ENCODE peak calls at places on chromosomes 12 and 14, in ten cellular contexts. N is SW 1271, X is ELR, J is RKO, V is MV-4-11, P is T-helper 2 cell, S is NCI-H748 treated with DMSO at 0.1 percent for 48 hours, C is NCI-H1694, K is Caki2, A is T-helper 1 cell. M is an unnamed sample.

GRCh38 chr14:39266589-39266870 is 32.8 kb downstream of the MIA2 start:
- DNase-seq in N (peak; percentile 53), A (no peak), P (no peak), K (no peak), V (no peak), J (peak; percentile 73), S (peak; percentile 62), C (no peak), X (peak; percentile 73), M (no peak)

GRCh38 chr12:3417937-3418336 is 73.1 kb upstream of the PRMT8 start:
- DNase-seq in S (no peak), A (no peak), V (no peak), C (no peak), J (no peak), K (no peak), N (no peak), X (no peak), P (no peak), M (no peak)

GRCh38 chr14:65168840-65169239 is 66.5 kb upstream of the MAX start:
- DNase-seq in X (peak; percentile 55), S (no peak), V (peak; percentile 50), C (no peak), K (no peak), N (no peak), J (peak; percentile 40), A (peak; percentile 44), P (no peak), M (no peak)

GRCh38 chr14:20684662-20685456 is 499 bp downstream of the RNASE4 start:
- DNase-seq in X (peak; percentile 49), V (peak; percentile 33), A (no peak), J (peak; percentile 63), N (peak; percentile 87), S (no peak), K (no peak), P (no peak), C (no peak), M (no peak)

GRCh38 chr14:105485720-105486332 is 860 bp upstream of the CRIP1 start:
- DNase-seq in N (peak; percentile 22), V (no peak), A (peak; percentile 54), K (no peak), C (peak; percentile 34), P (peak; percentile 66), S (no peak), J (peak; percentile 32), X (peak; percentile 46), M (peak; percentile 25)

GRCh38 chr12:47813491-47814196 is 6.1 kb downstream of the HDAC7 start:
- DNase-seq in A (peak; percentile 51), P (peak; percentile 15), X (peak; percentile 68), N (peak; percentile 42), J (no peak), S (no peak), C (no peak), K (peak; percentile 14), V (peak; percentile 76), M (no peak)

GRCh38 chr14:24430143-24430681 is 458 bp downstream of the KHNYN start:
- DNase-seq in A (peak; percentile 65), V (peak; percentile 35), P (peak; percentile 42), X (peak; percentile 76), S (no peak), N (peak; percentile 74), K (peak; percentile 77), J (peak; percentile 78), C (no peak), M (no peak)

GRCh38 chr14:22432348-22432976 is 156.6 kb downstream of the DAD1 start:
- DNase-seq in C (no peak), J (peak; percentile 27), K (peak; percentile 96), S (no peak), N (peak; percentile 86), X (peak; percentile 82), V (peak; percentile 77), P (no peak), A (no peak), M (peak; percentile 98)

GRCh38 chr14:79318371-79318770 is 892.9 kb downstream of the DIO2 start:
- DNase-seq in S (no peak), J (peak; percentile 9), V (no peak), N (no peak), A (no peak), K (no peak), X (no peak), P (no peak), C (no peak), M (no peak)

GRCh38 chr14:69716483-69717187 is 50.3 kb upstream of the SRSF5 start:
- DNase-seq in S (no peak), V (peak; percentile 97), K (no peak), C (no peak), J (peak; percentile 11), N (no peak), X (peak; percentile 93), P (peak; percentile 72), A (peak; percentile 92), M (no peak)

GRCh38 chr12:29041621-29042020 is 107.5 kb upstream of the FAR2 start:
- DNase-seq in A (no peak), S (no peak), K (peak; percentile 63), X (peak; percentile 38), J (peak; percentile 93), N (no peak), C (no peak), V (peak; percentile 45), P (no peak), M (no peak)

GRCh38 chr14:50364792-50365191 is 31.9 kb downstream of the CDKL1 start:
- DNase-seq in K (peak; percentile 34), J (no peak), X (no peak), N (no peak), P (no peak), A (no peak), C (no peak), S (no peak), V (no peak), M (no peak)

GRCh38 chr14:64126548-64126947 is 167.6 kb downstream of the ESR2 start:
- DNase-seq in P (no peak), C (no peak), X (no peak), V (no peak), N (no peak), K (no peak), J (no peak), A (no peak), S (no peak), M (no peak)

GRCh38 chr14:59398841-59399240 is 66.3 kb downstream of the GPR135 start:
- DNase-seq in N (no peak), P (no peak), V (peak; percentile 93), J (no peak), C (no peak), K (no peak), A (peak; percentile 21), S (no peak), X (no peak), M (no peak)

GRCh38 chr12:70247653-70248199 is 4.5 kb downstream of the CNOT2 start:
- DNase-seq in V (peak; percentile 24), C (no peak), P (no peak), N (no peak), J (no peak), K (no peak), X (peak; percentile 3), A (no peak), S (no peak), M (no peak)

GRCh38 chr12:123119808-123120207 is 31.1 kb downstream of the PITPNM2 start:
- DNase-seq in K (no peak), X (no peak), N (no peak), V (no peak), J (no peak), P (no peak), S (no peak), C (no peak), A (peak; percentile 69), M (no peak)

GRCh38 chr14:77043177-77043983 is 14.9 kb upstream of the IRF2BPL start:
- DNase-seq in V (peak; percentile 99), X (peak; percentile 85), J (no peak), P (peak; percentile 74), C (no peak), A (peak; percentile 43), N (peak; percentile 36), K (no peak), S (no peak), M (no peak)

GRCh38 chr12:130423136-130423535 is 85.4 kb downstream of the PIWIL1 start:
- DNase-seq in X (no peak), C (no peak), J (no peak), A (no peak), P (no peak), K (no peak), N (no peak), V (no peak), S (no peak), M (no peak)

GRCh38 chr14:58793096-58793740 is 155.5 kb downstream of the DACT1 start:
- DNase-seq in V (no peak), N (no peak), A (no peak), C (no peak), J (no peak), X (no peak), S (no peak), P (no peak), K (no peak), M (no peak)

GRCh38 chr12:65663648-65664047 is 160.6 kb upstream of the HMGA2 start:
- DNase-seq in K (no peak), J (peak; percentile 96), C (no peak), A (no peak), P (no peak), N (no peak), V (no peak), S (no peak), X (peak; percentile 52), M (no peak)

GRCh38 chr12:54047160-54047963 is 6.3 kb upstream of the HOXC4 start:
- DNase-seq in V (no peak), C (no peak), X (no peak), N (no peak), A (no peak), P (no peak), J (no peak), S (no peak), K (no peak), M (no peak)